ENCODE peak calls at places on chromosomes 12 and 14, in five cellular contexts. N is mesothelial cell of epicardium, P is left lung, R is AG09309, I is Kasumi-1. S is an unnamed sample.

GRCh38 chr14:68789002-68789797 is 3.7 kb downstream of the ZFP36L1 start:
- DNase-seq in N (peak; percentile 65), P (peak; percentile 85), R (no peak), I (peak; percentile 87), S (peak; percentile 81)

GRCh38 chr12:114674201-114675047 is 9.6 kb downstream of the TBX3 start:
- DNase-seq in N (no peak), P (no peak), R (no peak), I (no peak), S (no peak)

GRCh38 chr12:69415471-69416275 is 54.5 kb upstream of the FRS2 start:
- DNase-seq in N (no peak), P (no peak), R (peak; percentile 87), I (peak; percentile 58), S (peak; percentile 21)

GRCh38 chr12:70290126-70290525 is 46.9 kb downstream of the CNOT2 start:
- DNase-seq in N (no peak), P (no peak), R (no peak), I (peak; percentile 45), S (no peak)

GRCh38 chr14:91383439-91383838 is 34.2 kb downstream of the CCDC88C start:
- DNase-seq in N (no peak), P (no peak), R (no peak), I (no peak), S (no peak)

GRCh38 chr14:91352101-91352500 is 65.5 kb downstream of the CCDC88C start:
- DNase-seq in N (no peak), P (no peak), R (no peak), I (no peak), S (no peak)

GRCh38 chr14:105388110-105388951 is 10.0 kb upstream of the TEX22 start:
- DNase-seq in N (no peak), P (no peak), R (no peak), I (no peak), S (no peak)

GRCh38 chr12:53999596-54000104 is 311 bp upstream of the HOXC9 start:
- DNase-seq in N (no peak), P (no peak), R (no peak), I (no peak), S (peak; percentile 42)

GRCh38 chr12:54689984-54690383 is 41.8 kb upstream of the DCD start:
- DNase-seq in N (no peak), P (no peak), R (no peak), I (peak; percentile 57), S (no peak)

GRCh38 chr12:87439990-87440827 is 589.0 kb downstream of the C12orf50 start:
- DNase-seq in N (no peak), P (no peak), R (no peak), I (peak; percentile 8), S (no peak)

GRCh38 chr12:132716356-132716755 is 5.7 kb downstream of the PGAM5 start:
- DNase-seq in N (no peak), P (no peak), R (no peak), I (no peak), S (no peak)

GRCh38 chr12:26128180-26128579 is 3.3 kb upstream of the BHLHE41 start:
- DNase-seq in N (no peak), P (no peak), R (no peak), I (no peak), S (no peak)

GRCh38 chr12:120971299-120972180 is 6.8 kb upstream of the HNF1A start:
- DNase-seq in N (no peak), P (no peak), R (peak; percentile 25), I (peak; percentile 91), S (peak; percentile 82)

GRCh38 chr14:24634158-24634557 is at the start of gene GZMB:
- DNase-seq in N (no peak), P (no peak), R (no peak), I (no peak), S (no peak)

GRCh38 chr12:52622349-52622748 is 4.0 kb upstream of the KRT73 start:
- DNase-seq in N (no peak), P (no peak), R (no peak), I (no peak), S (no peak)

GRCh38 chr12:94149781-94150482 is 1.6 kb downstream of the PLXNC1 start:
- DNase-seq in N (no peak), P (peak; percentile 61), R (no peak), I (no peak), S (no peak)

GRCh38 chr12:125528300-125528699 is 463.1 kb downstream of the AACS start:
- DNase-seq in N (no peak), P (no peak), R (no peak), I (no peak), S (no peak)

GRCh38 chr14:104554608-104555401 is 24.8 kb upstream of the C14orf180 start:
- DNase-seq in N (peak; percentile 30), P (peak; percentile 22), R (no peak), I (no peak), S (no peak)

GRCh38 chr12:80716711-80717469 is at the start of gene MYF5:
- DNase-seq in N (no peak), P (no peak), R (no peak), I (no peak), S (no peak)

GRCh38 chr12:25829192-25829591 is 129.3 kb upstream of the RASSF8 start:
- DNase-seq in N (no peak), P (no peak), R (peak; percentile 99), I (no peak), S (no peak)

GRCh38 chr12:75900781-75901254 is 130.8 kb downstream of the PHLDA1 start:
- DNase-seq in N (no peak), P (no peak), R (no peak), I (no peak), S (no peak)

GRCh38 chr12:103952497-103952896 is 13.2 kb upstream of the TDG start:
- DNase-seq in N (no peak), P (no peak), R (no peak), I (no peak), S (no peak)

GRCh38 chr12:66352197-66352596 is 49.9 kb downstream of the HELB start:
- DNase-seq in N (no peak), P (no peak), R (no peak), I (peak; percentile 54), S (peak; percentile 33)

GRCh38 chr14:68576496-68577244 is 216.2 kb downstream of the ZFP36L1 start:
- DNase-seq in N (no peak), P (peak; percentile 21), R (no peak), I (no peak), S (no peak)

GRCh38 chr12:97989366-97989940 is 525.9 kb upstream of the TMPO start:
- DNase-seq in N (no peak), P (no peak), R (no peak), I (no peak), S (no peak)

S was measured in germinal center.